ENCODE peak calls at places on chromosomes 6 and 20, in seven cellular contexts. K is activated CD4-positive, alpha-beta T cell treated with anti-CD3 and anti-CD28 coated beads for 36 hours; D is stimulated activated CD4-positive, alpha-beta T cell treated with anti-CD3 and anti-CD28 coated beads, Interleukin-1b, Interleukin-23, amount 100 ng/mL, for 24 hours; T is stomach; Q is D341Med; X is neural crest cell; Y is body of pancreas. R is an unnamed sample.

GRCh38 chr20:31675828-31676533 is 38.3 kb downstream of the COX4I2 start:
- DNase-seq in T (no peak), Q (peak), Y (no peak), X (no peak), D (peak), K (peak), R (peak)

GRCh38 chr20:25295386-25296093 is 47.7 kb downstream of the PYGB start:
- DNase-seq in X (no peak), Y (peak), D (no peak), Q (no peak), K (no peak), T (peak), R (no peak)

GRCh38 chr6:84645563-84646266 is 118.7 kb downstream of the TBX18 start:
- DNase-seq in K (no peak), Q (no peak), T (no peak), X (no peak), D (no peak), Y (no peak), R (no peak)

GRCh38 chr6:24930386-24930785 is 5.4 kb downstream of the RIPOR2 start:
- DNase-seq in Y (no peak), D (no peak), T (no peak), X (no peak), K (no peak), Q (no peak), R (no peak)

GRCh38 chr6:10962673-10963072 is 75.8 kb downstream of the SYCP2L start:
- DNase-seq in Q (no peak), T (no peak), K (no peak), Y (no peak), X (no peak), D (no peak), R (peak)

GRCh38 chr20:20399705-20400104 is 31.8 kb downstream of the INSM1 start:
- DNase-seq in Y (no peak), K (no peak), T (no peak), D (no peak), X (no peak), Q (no peak), R (no peak)

GRCh38 chr6:14258117-14258516 is 140.5 kb downstream of the CD83 start:
- DNase-seq in D (no peak), X (no peak), Y (no peak), T (no peak), Q (no peak), K (no peak), R (no peak)

GRCh38 chr6:155011997-155012396 is 16.9 kb downstream of the TIAM2 start:
- DNase-seq in Y (no peak), K (no peak), Q (no peak), D (no peak), X (no peak), T (no peak), R (no peak)

GRCh38 chr20:32972181-32973076 is 31.8 kb downstream of the SUN5 start:
- DNase-seq in K (peak), D (peak), Y (peak), X (no peak), Q (peak), T (no peak), R (no peak)

GRCh38 chr6:100823041-100823440 is 58.1 kb downstream of the ASCC3 start:
- DNase-seq in X (no peak), K (no peak), T (no peak), D (no peak), Q (no peak), Y (no peak), R (no peak)

GRCh38 chr6:8268156-8268555 is 165.8 kb upstream of the EEF1E1 start:
- DNase-seq in Q (no peak), T (no peak), X (no peak), K (no peak), D (no peak), Y (no peak), R (no peak)

GRCh38 chr6:132972254-132972653 is 157.9 kb downstream of the RPS12 start:
- DNase-seq in X (no peak), K (no peak), Q (no peak), T (no peak), D (no peak), Y (no peak), R (no peak)

GRCh38 chr6:169340395-169340794 is 86.7 kb upstream of the THBS2 start:
- DNase-seq in K (no peak), X (no peak), D (no peak), T (no peak), Q (no peak), Y (no peak), R (peak)

GRCh38 chr6:21798468-21798867 is 204.9 kb downstream of the SOX4 start:
- DNase-seq in D (no peak), K (no peak), T (no peak), Q (no peak), Y (no peak), X (no peak), R (no peak)

GRCh38 chr20:3815703-3816315 is 4.5 kb upstream of the AP5S1 start:
- DNase-seq in Y (no peak), T (no peak), X (no peak), D (no peak), Q (no peak), K (peak), R (no peak)

GRCh38 chr6:16766043-16766521 is 4.8 kb upstream of the ATXN1 start:
- DNase-seq in Q (no peak), T (no peak), Y (no peak), D (peak), X (no peak), K (peak), R (no peak)

GRCh38 chr6:92125681-92126080 is 1293.7 kb downstream of the EPHA7 start:
- DNase-seq in K (no peak), T (no peak), Q (no peak), X (no peak), Y (no peak), D (no peak), R (no peak)

GRCh38 chr6:44003345-44004061 is 123.7 kb downstream of the MRPL14 start:
- DNase-seq in K (peak), X (no peak), Q (peak), T (no peak), D (peak), Y (peak), R (peak)

GRCh38 chr20:3735768-3736167 is 3.3 kb downstream of the HSPA12B start:
- DNase-seq in Y (no peak), D (no peak), Q (no peak), X (no peak), T (no peak), K (no peak), R (no peak)

GRCh38 chr6:10510592-10511367 is 10.4 kb upstream of the GCNT2 start:
- DNase-seq in T (peak), K (peak), X (peak), Q (peak), D (peak), Y (peak), R (peak)

GRCh38 chr6:93036835-93037234 is 382.5 kb downstream of the EPHA7 start:
- DNase-seq in D (no peak), Q (peak), X (no peak), Y (no peak), K (no peak), T (no peak), R (peak)

GRCh38 chr6:2215342-2215741 is 30.1 kb downstream of the GMDS start:
- DNase-seq in Q (no peak), K (no peak), D (no peak), T (no peak), Y (no peak), X (no peak), R (peak)

GRCh38 chr6:40457261-40457660 is 129.9 kb downstream of the LRFN2 start:
- DNase-seq in X (no peak), T (no peak), D (no peak), Y (no peak), K (no peak), Q (no peak), R (no peak)

GRCh38 chr6:140193269-140193668 is 818.8 kb upstream of the CITED2 start:
- DNase-seq in Y (no peak), K (no peak), X (no peak), Q (no peak), T (no peak), D (no peak), R (no peak)

GRCh38 chr6:54252916-54253315 is 55.3 kb upstream of the TINAG start:
- DNase-seq in D (no peak), Q (no peak), T (no peak), Y (no peak), K (no peak), X (no peak), R (no peak)

GRCh38 chr20:22620342-22620741 is 36.0 kb upstream of the FOXA2 start:
- DNase-seq in T (no peak), Q (no peak), K (no peak), D (no peak), X (no peak), Y (no peak), R (no peak)

GRCh38 chr20:61333484-61334108 is 81.5 kb downstream of the CDH4 start:
- DNase-seq in K (no peak), Y (no peak), X (no peak), Q (no peak), T (no peak), D (no peak), R (no peak)

GRCh38 chr6:37967651-37968050 is 148.1 kb downstream of the ZFAND3 start:
- DNase-seq in D (no peak), T (no peak), Q (no peak), X (no peak), Y (no peak), K (no peak), R (no peak)

GRCh38 chr6:33706136-33706725 is 5.3 kb downstream of the UQCC2 start:
- DNase-seq in K (no peak), X (no peak), Y (no peak), D (no peak), T (no peak), Q (no peak), R (no peak)

GRCh38 chr6:85078071-85078470 is 313.7 kb upstream of the TBX18 start:
- DNase-seq in D (no peak), T (no peak), X (no peak), Y (no peak), Q (no peak), K (no peak), R (peak)

GRCh38 chr6:20565291-20565690 is 31.0 kb downstream of the CDKAL1 start:
- DNase-seq in T (no peak), X (no peak), D (no peak), Q (no peak), K (no peak), Y (no peak), R (no peak)

GRCh38 chr20:63009988-63010769 is 3.4 kb upstream of the BHLHE23 start:
- DNase-seq in X (no peak), Y (no peak), Q (no peak), T (peak), K (peak), D (peak), R (no peak)

GRCh38 chr6:154474636-154475428 is 35.7 kb downstream of the CNKSR3 start:
- DNase-seq in D (no peak), T (no peak), Y (peak), X (no peak), K (no peak), Q (no peak), R (no peak)

GRCh38 chr6:157092736-157093135 is 230.6 kb downstream of the TMEM242 start:
- DNase-seq in K (no peak), T (no peak), D (no peak), Q (no peak), X (no peak), Y (no peak), R (no peak)

GRCh38 chr6:20708367-20709124 is 174.3 kb downstream of the CDKAL1 start:
- DNase-seq in K (peak), T (no peak), Y (no peak), X (no peak), D (peak), Q (no peak), R (no peak)

GRCh38 chr6:40947876-40948514 is 91.0 kb downstream of the UNC5CL start:
- DNase-seq in D (no peak), Y (no peak), K (no peak), X (no peak), Q (no peak), T (no peak), R (no peak)

GRCh38 chr6:157143171-157143884 is 180.0 kb downstream of the TMEM242 start:
- DNase-seq in Q (no peak), D (no peak), K (peak), Y (peak), T (no peak), X (no peak), R (no peak)

GRCh38 chr6:71287038-71287437 is 1.6 kb upstream of the OGFRL1 start:
- DNase-seq in K (no peak), T (no peak), Q (no peak), Y (peak), D (no peak), X (no peak), R (no peak)

GRCh38 chr20:52105045-52105572 is 86.5 kb downstream of the ZFP64 start:
- DNase-seq in X (no peak), Q (peak), D (no peak), T (no peak), K (peak), Y (peak), R (peak)

R was measured in A673.